ENCODE peak calls at places on chromosomes 7 and 10, in six cellular contexts. E is OCI-LY7, T is fibroblast of mammary gland, Y is AG08395, H is T follicular helper cell, B is transverse colon. K is an unnamed sample.

GRCh38 chr10:48552946-48553564 is 51.8 kb downstream of the ARHGAP22 start:
- DNase-seq in H (no peak), E (no peak), Y (no peak), B (no peak), T (no peak), K (no peak)

GRCh38 chr10:130737622-130738021 is 573.9 kb downstream of the TCERG1L start:
- DNase-seq in T (no peak), B (no peak), H (no peak), E (no peak), Y (no peak), K (peak)

GRCh38 chr10:5283305-5284158 is 81.2 kb upstream of the UCN3 start:
- DNase-seq in H (peak), E (peak), T (peak), Y (peak), B (peak), K (peak)

GRCh38 chr10:80158598-80159127 is 26.1 kb downstream of the PLAC9 start:
- DNase-seq in H (no peak), E (no peak), Y (peak), B (peak), T (peak), K (no peak)

GRCh38 chr7:30970594-30971094 is 6.9 kb downstream of the GHRHR start:
- DNase-seq in B (no peak), E (peak), T (peak), Y (no peak), H (no peak), K (no peak)

GRCh38 chr7:16268821-16269768 is 152.2 kb downstream of the CRPPA start:
- DNase-seq in Y (peak), E (no peak), H (no peak), B (no peak), T (peak), K (no peak)

GRCh38 chr7:70436815-70437350 is 695.1 kb upstream of the GALNT17 start:
- DNase-seq in B (no peak), H (no peak), E (no peak), Y (no peak), T (no peak), K (no peak)

GRCh38 chr10:44993922-44994751 is 6.6 kb upstream of the ZNF22 start:
- DNase-seq in T (peak), B (no peak), Y (no peak), H (no peak), E (no peak), K (no peak)

GRCh38 chr7:19118896-19119301 is 1.5 kb upstream of the TWIST1 start:
- DNase-seq in H (no peak), T (no peak), B (no peak), Y (no peak), E (no peak), K (no peak)

GRCh38 chr7:72183835-72184234 is 228.3 kb downstream of the CALN1 start:
- DNase-seq in H (no peak), Y (no peak), T (peak), E (peak), B (no peak), K (peak)

GRCh38 chr10:114691442-114691941 is 33.4 kb upstream of the ABLIM1 start:
- DNase-seq in B (no peak), Y (peak), T (peak), E (no peak), H (no peak), K (no peak)

GRCh38 chr7:150405584-150406310 is 26.6 kb downstream of the ZNF775 start:
- DNase-seq in B (peak), Y (peak), H (no peak), T (peak), E (peak), K (no peak)

K was measured in Karpas-422.